ENCODE peak calls at places on chromosomes 12 and 14, in eight cellular contexts. D, K, E, A, H, C, U and J are unnamed samples.

GRCh38 chr12:574475-575128 is 88.6 kb downstream of the NINJ2 start:
- DNase-seq in D (no peak), C (no peak), H (peak; percentile 8), A (no peak), U (no peak), E (no peak), K (peak; percentile 68), J (no peak)

GRCh38 chr14:89246290-89246689 is 170.7 kb downstream of the FOXN3 start:
- DNase-seq in H (no peak), C (no peak), U (no peak), E (no peak), D (no peak), K (no peak), A (no peak), J (no peak)

GRCh38 chr12:115319641-115320040 is 635.7 kb upstream of the TBX3 start:
- DNase-seq in E (no peak), U (no peak), A (no peak), D (no peak), K (no peak), H (no peak), C (no peak), J (no peak)

GRCh38 chr12:27343255-27344000 is 10.8 kb downstream of the BMAL2 start:
- DNase-seq in E (no peak), H (no peak), C (no peak), A (no peak), D (no peak), U (peak; percentile 28), K (no peak), J (no peak)

GRCh38 chr14:75442642-75443041 is 14.8 kb downstream of the JDP2 start:
- DNase-seq in A (no peak), K (no peak), H (no peak), C (no peak), E (no peak), D (no peak), U (no peak), J (no peak)

GRCh38 chr14:91372680-91373495 is 44.7 kb downstream of the CCDC88C start:
- DNase-seq in U (no peak), E (no peak), A (peak; percentile 84), D (no peak), C (no peak), H (peak; percentile 77), K (no peak), J (no peak)

GRCh38 chr14:22653012-22653621 is 9.0 kb upstream of the OR6J1 start:
- DNase-seq in H (peak; percentile 79), A (no peak), E (peak; percentile 54), C (peak; percentile 80), D (peak; percentile 85), U (peak; percentile 93), K (peak; percentile 86), J (peak; percentile 76)

GRCh38 chr14:40447032-40447431 is 1014.8 kb upstream of the FBXO33 start:
- DNase-seq in A (no peak), E (no peak), U (peak; percentile 11), D (peak; percentile 1), K (no peak), H (no peak), C (no peak), J (no peak)

GRCh38 chr14:35155962-35156361 is 33.6 kb downstream of the PRORP start:
- DNase-seq in D (no peak), U (peak; percentile 2), C (peak; percentile 72), H (no peak), A (no peak), E (no peak), K (no peak), J (no peak)

GRCh38 chr12:17588968-17589367 is 501.0 kb downstream of the RERGL start:
- DNase-seq in K (peak; percentile 2), E (no peak), C (peak; percentile 90), H (no peak), A (no peak), D (peak; percentile 73), U (peak; percentile 80), J (peak; percentile 27)

GRCh38 chr14:96085369-96085768 is 46.2 kb downstream of the C14orf132 start:
- DNase-seq in E (peak; percentile 2), U (no peak), K (no peak), C (no peak), H (no peak), D (no peak), A (peak; percentile 41), J (no peak)

GRCh38 chr14:101248056-101248725 is 313.1 kb upstream of the DIO3 start:
- DNase-seq in A (peak; percentile 36), K (no peak), D (no peak), U (no peak), C (no peak), E (no peak), H (no peak), J (no peak)

GRCh38 chr12:106192659-106193403 is 54.1 kb upstream of the NUAK1 start:
- DNase-seq in K (no peak), A (no peak), E (no peak), U (no peak), H (no peak), C (no peak), D (no peak), J (no peak)

GRCh38 chr12:75960086-75960910 is 71.3 kb downstream of the PHLDA1 start:
- DNase-seq in E (peak; percentile 52), H (peak; percentile 83), D (no peak), K (peak; percentile 81), U (peak; percentile 89), A (no peak), C (no peak), J (no peak)

GRCh38 chr12:32170437-32170998 is 63.9 kb downstream of the BICD1 start:
- DNase-seq in U (no peak), H (no peak), D (no peak), A (no peak), E (no peak), C (no peak), K (no peak), J (no peak)

GRCh38 chr12:46349253-46349652 is 23.3 kb downstream of the SLC38A2 start:
- DNase-seq in D (no peak), A (no peak), K (no peak), E (no peak), U (no peak), C (no peak), H (no peak), J (no peak)

GRCh38 chr14:106879241-106879640 is 1352.9 kb downstream of the TMEM121 start:
- DNase-seq in C (peak; percentile 63), U (peak; percentile 6), A (peak; percentile 81), D (no peak), E (no peak), H (peak; percentile 63), K (peak; percentile 65), J (peak; percentile 78)

GRCh38 chr12:49922349-49923034 is 18.8 kb upstream of the FAIM2 start:
- DNase-seq in C (no peak), D (no peak), U (no peak), E (no peak), H (no peak), K (no peak), A (peak; percentile 46), J (no peak)

GRCh38 chr14:52061380-52061779 is 7.5 kb downstream of the NID2 start:
- DNase-seq in D (no peak), K (no peak), H (no peak), U (no peak), A (no peak), C (no peak), E (no peak), J (no peak)

GRCh38 chr14:101369194-101369915 is 191.9 kb upstream of the DIO3 start:
- DNase-seq in E (no peak), D (no peak), H (no peak), C (no peak), U (no peak), A (no peak), K (no peak), J (no peak)

GRCh38 chr12:54232790-54233189 is 44.0 kb upstream of the SMUG1 start:
- DNase-seq in A (no peak), D (no peak), U (peak; percentile 81), E (no peak), C (peak; percentile 44), H (no peak), K (no peak), J (no peak)
- TF ChIP-seq CTCF in A (no peak), D (peak; percentile 32), U (peak; percentile 34), E (no peak), C (peak; percentile 32), H (no peak), K (no peak), J (no peak)

DNA sequence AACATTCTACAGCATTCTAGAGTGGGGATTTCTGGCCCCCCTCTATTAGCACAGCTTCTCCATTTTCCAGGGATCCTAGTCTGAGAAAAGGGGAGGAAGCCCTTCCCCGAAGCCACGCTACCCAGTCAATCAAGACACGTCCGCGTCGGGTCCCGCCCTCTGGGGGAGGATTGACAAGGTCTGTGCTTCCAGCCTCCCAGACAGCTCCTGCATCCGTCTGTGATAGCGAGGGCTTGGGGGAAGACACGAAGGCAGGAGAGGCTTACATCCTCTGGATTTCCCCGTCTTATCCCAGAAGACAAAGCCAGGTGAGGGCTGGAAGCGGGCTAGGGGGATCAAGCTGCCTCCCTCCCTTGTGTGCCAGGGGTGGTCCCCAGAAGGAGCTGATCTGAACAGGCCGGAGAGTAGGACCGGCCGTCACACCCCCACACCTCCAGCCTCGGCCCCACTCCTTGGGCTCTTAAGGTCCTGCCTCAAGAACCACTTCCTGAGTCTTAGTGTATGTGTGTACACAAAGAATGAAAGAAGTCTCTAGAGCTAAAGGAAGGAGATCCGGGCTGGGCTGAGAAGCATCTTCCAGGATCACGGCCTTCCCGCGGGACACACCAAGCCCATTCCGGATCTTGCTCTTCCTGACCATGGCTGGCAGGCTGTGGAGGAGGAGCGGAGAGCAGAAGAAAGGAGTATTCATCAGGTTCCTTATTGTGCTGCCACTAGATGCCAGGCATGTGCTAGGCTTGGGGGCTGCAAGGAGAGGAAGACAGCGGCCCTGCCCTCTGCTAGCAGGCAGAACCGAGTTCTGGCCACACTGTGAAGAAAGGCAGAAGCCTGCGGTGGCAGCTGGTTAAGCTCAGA is 1.0 kb upstream of the CD63 start:
- DNase-seq in D (peak; percentile 92), U (peak; percentile 96), E (peak; percentile 96), C (peak; percentile 94), K (peak; percentile 73), H (peak; percentile 84), A (peak; percentile 94), J (peak; percentile 94)
- H3K27ac ChIP-seq in D (peak overlapping the region; percentile 84), U (peak overlapping the region; percentile 97), E (peak overlapping the region; percentile 97), C (peak overlapping the region; percentile 92), K (peak overlapping the region; percentile 79), H (peak overlapping the region; percentile 94), A (peak overlapping the region; percentile 99), J (peak overlapping the region; percentile 94)

GRCh38 chr14:37592288-37593274 is 2.5 kb downstream of the FOXA1 start:
- DNase-seq in D (peak; percentile 42), H (no peak), U (peak; percentile 70), K (no peak), A (no peak), E (no peak), C (no peak), J (no peak)
- H3K4me3 ChIP-seq in D (peak overlapping the region; percentile 30), H (peak overlapping the region; percentile 62), U (peak overlapping the region; percentile 49), K (peak overlapping the region; percentile 95), A (no peak overlapping the region), E (peak overlapping the region; percentile 22), C (peak overlapping the region; percentile 23), J (no peak overlapping the region)

DNA sequence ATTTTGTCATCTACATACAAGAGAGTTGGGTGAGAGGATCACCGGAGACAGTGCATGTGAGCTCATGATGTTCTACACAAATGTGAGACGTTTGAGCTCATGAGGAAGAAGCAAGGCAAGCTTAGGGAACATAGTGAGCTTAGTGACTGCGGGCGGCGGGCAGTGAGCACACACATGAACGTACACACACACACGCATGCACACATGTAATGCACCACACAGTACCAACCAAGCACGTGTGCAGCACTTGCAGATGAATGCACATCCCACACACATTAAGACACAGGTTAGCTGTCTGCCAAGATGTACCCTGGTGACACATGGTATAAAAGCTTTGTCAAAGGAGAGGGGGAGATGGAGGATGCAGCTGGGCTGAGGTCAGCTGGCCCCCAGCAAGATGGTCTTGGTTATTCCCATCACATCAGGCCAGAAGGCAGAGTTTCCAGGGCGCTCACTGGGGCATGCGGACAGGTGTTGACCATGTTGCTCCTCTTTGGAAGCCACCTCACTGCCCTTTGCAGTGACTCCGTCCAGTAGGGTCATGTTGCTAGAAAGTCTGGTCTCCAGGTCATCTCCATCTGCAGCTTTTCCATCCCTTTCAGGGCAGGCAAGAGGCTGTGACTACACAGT is 8.7 kb upstream of the CACNA2D4 start:
- DNase-seq in K (no peak), U (no peak), C (no peak), D (no peak), H (peak; percentile 17), A (peak; percentile 57), E (no peak), J (no peak)
- TF ChIP-seq CTCF in K (no peak), U (no peak), C (no peak), D (no peak), H (no peak), A (no peak), E (no peak), J (no peak)